ENCODE peak calls at places on chromosome 13, in nine cellular contexts. L, D, N, M, Q, E, U, H and F are unnamed samples.

GRCh38 chr13:101942038-101942437 is 459.8 kb downstream of the FGF14 start:
- DNase-seq in E (no peak), Q (no peak), D (no peak), L (no peak), M (peak), N (peak), H (peak), U (no peak), F (no peak)

GRCh38 chr13:40082644-40083043 is 427.2 kb downstream of the COG6 start:
- DNase-seq in M (peak), E (no peak), H (no peak), U (peak), D (no peak), L (no peak), Q (no peak), N (peak), F (no peak)

GRCh38 chr13:43880930-43881329 is 1.2 kb downstream of the LACC1 start:
- DNase-seq in L (no peak), E (no peak), M (no peak), N (peak), D (no peak), Q (no peak), U (no peak), H (no peak), F (no peak)

GRCh38 chr13:51326782-51327181 is 12.7 kb upstream of the SERPINE3 start:
- DNase-seq in U (no peak), L (no peak), D (no peak), N (no peak), H (no peak), M (no peak), E (no peak), Q (no peak), F (no peak)

GRCh38 chr13:23480324-23480723 is 46.8 kb upstream of the SACS start:
- DNase-seq in U (no peak), Q (no peak), N (no peak), E (no peak), D (no peak), M (no peak), L (no peak), H (no peak), F (no peak)

GRCh38 chr13:91922969-91923592 is 524.7 kb downstream of the GPC5 start:
- DNase-seq in D (no peak), E (no peak), N (no peak), Q (no peak), U (no peak), H (peak), M (no peak), L (no peak), F (no peak)

GRCh38 chr13:76852991-76853390 is 33.2 kb downstream of the KCTD12 start:
- DNase-seq in H (no peak), Q (no peak), L (no peak), D (no peak), E (no peak), N (peak), U (no peak), M (no peak), F (no peak)

GRCh38 chr13:106533940-106534843 is 1.3 kb downstream of the EFNB2 start:
- DNase-seq in U (peak), N (peak), H (peak), L (peak), E (peak), M (no peak), D (peak), Q (peak), F (peak)

GRCh38 chr13:26965976-26966375 is 205.4 kb upstream of the GPR12 start:
- DNase-seq in H (no peak), U (peak), E (no peak), Q (no peak), L (peak), N (peak), M (no peak), D (no peak), F (no peak)

GRCh38 chr13:107827840-107828549 is 387.3 kb downstream of the LIG4 start:
- DNase-seq in U (no peak), E (no peak), N (peak), H (no peak), M (no peak), D (no peak), L (no peak), Q (no peak), F (no peak)

GRCh38 chr13:59680429-59681024 is 483.2 kb downstream of the DIAPH3 start:
- DNase-seq in Q (no peak), N (peak), M (peak), L (no peak), H (peak), U (no peak), E (peak), D (no peak), F (peak)

GRCh38 chr13:44819245-44819644 is 170.0 kb downstream of the NUFIP1 start:
- DNase-seq in N (peak), H (peak), L (no peak), Q (no peak), D (no peak), E (no peak), U (no peak), M (peak), F (peak)

DNA sequence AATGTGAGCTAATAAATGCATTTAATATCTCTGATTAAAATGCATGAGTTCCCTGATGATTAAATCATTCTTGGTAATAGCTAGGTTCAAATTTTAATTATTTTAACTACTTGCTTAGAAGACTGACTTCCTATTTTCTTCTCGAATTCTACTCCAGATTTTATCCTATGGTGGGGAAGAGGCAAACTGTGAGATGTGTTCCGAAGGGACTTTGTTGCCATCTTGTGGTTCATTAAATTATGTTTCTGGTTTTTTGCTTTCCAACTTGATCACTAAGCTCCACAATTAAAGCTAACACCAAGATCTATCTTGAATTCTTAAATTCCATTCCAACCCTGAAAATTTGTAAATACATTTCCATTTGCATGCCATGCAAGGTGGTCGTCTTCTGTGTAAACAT is 538.4 kb upstream of the PCDH20 start:
- DNase-seq in D (no peak), U (no peak), E (no peak), H (no peak), Q (no peak), M (peak), N (peak), L (no peak), F (no peak)
- TF ChIP-seq CTCF in D (no peak), U (no peak), E (no peak), H (no peak), Q (no peak), M (peak), N (no peak), L (peak), F (peak)

GRCh38 chr13:33109801-33110200 is 93.6 kb downstream of the KL start:
- DNase-seq in H (no peak), M (peak), Q (no peak), U (no peak), L (no peak), N (no peak), D (no peak), E (peak), F (no peak)
- TF ChIP-seq CTCF in H (peak), M (no peak), Q (no peak), U (no peak), L (peak), N (peak), D (no peak), E (peak), F (peak)

DNA sequence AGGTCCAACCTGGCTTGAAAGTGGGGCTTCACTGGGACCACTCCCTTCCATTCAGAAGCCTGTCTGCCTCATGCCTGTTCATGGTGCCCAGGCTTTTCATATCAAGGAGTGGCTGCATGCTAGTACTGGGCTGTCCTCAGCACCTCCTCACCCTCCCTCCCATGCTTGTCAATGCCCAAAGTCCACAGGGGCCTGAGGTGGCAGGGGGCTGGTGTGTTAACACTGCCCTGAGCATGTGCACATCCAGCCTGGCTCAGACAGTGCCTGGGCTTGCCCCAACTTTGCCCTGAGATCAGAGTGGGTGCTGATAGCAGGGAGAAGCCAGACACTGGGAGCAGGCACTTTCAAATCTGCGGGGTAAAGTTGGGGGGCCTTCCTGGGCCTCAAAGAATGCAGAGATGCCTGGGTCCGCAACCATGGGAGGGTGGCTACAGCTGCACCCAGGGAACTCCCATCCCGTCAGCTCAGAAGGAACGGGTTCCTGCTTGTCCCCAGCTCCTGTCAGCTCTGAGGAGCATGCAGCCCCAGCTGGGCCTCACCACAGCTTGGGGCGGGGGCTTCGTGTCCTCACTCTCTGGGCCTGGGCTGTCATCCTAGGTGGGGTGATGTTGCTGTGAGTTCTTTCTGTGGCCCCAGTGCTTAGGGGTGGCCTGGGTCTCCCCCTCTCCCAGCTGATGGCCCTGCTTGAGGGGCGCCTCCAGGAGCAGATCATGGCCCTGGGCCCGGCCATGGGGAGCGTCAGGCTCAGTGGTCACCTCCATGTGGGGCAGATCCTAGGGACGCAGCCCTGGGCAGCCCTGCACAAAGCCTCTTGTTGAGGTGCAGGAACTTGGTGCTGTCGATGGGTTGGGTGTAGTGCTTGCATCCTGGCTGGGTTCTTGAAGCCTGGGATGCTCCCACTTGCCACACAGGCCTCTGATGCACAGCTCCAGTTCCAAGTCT is 830.6 kb upstream of the SLITRK5 start:
- DNase-seq in E (no peak), Q (no peak), H (peak), L (no peak), U (no peak), M (no peak), D (no peak), N (no peak), F (no peak)
- TF ChIP-seq CTCF in E (no peak), Q (no peak), H (no peak), L (no peak), U (no peak), M (no peak), D (no peak), N (no peak), F (no peak)

GRCh38 chr13:41459754-41460111 is 2.4 kb downstream of the RGCC start:
- DNase-seq in N (no peak), E (no peak), M (no peak), D (no peak), U (no peak), H (no peak), L (no peak), Q (no peak), F (no peak)
- TF ChIP-seq CTCF in N (no peak), E (no peak), M (no peak), D (no peak), U (no peak), H (no peak), L (no peak), Q (no peak), F (no peak)

DNA sequence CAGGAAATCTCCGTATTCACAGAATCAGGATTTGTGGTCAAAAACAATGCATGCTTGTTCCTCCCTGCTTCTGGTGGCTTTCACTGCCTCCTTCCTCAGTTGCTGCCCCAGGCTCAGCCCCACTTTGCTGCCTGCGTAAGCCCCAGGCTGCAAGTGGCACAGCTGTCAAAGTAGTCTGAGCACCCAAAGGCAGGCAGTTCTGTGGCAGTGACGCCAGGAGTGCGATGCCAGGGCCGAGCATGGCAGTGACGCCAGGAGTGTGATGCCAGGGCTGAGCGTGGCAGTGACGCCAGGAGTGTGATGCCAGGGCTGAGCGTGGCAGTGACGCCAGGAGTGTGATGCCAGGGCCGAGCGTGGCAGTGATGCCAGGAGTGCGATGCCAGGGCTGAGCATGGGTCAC is 77.3 kb upstream of the GPR183 start:
- DNase-seq in Q (no peak), L (no peak), M (no peak), N (no peak), D (no peak), E (no peak), H (no peak), U (no peak), F (no peak)
- TF ChIP-seq CTCF in Q (no peak), L (no peak), M (no peak), N (no peak), D (no peak), E (no peak), H (no peak), U (no peak), F (no peak)

GRCh38 chr13:30355405-30355741 is 48.0 kb upstream of the KATNAL1 start:
- DNase-seq in N (no peak), D (peak), H (no peak), Q (no peak), E (peak), U (no peak), M (no peak), L (no peak), F (peak)
- TF ChIP-seq CTCF in N (peak), D (peak), H (peak), Q (no peak), E (peak), U (no peak), M (no peak), L (peak), F (peak)

DNA sequence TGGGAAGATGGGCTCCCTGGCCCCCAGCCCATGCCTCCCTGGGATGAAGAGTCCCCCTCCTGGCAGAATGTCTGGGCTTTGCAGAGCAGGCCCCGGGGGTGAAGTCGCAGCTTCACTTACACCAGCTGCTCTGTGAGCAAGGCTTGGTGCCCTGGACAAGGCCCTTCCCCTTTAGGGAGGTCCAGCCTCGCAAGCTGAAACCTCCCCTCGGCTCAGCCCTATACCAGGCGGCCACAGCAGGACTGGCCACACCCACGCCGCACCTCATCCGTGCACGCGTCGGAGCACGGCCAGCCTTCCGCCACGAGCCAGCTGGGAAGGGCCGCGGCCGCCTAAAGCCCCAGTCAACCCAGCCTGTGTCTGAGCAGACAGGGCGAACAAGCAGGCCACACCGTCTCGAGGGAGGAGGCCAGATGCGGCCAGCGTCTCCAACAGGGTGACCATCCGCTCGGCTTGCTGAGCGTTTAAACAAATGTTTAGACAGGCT is 83.2 kb upstream of the MCF2L start:
- DNase-seq in U (peak), N (peak), Q (peak), H (peak), E (peak), L (peak), D (peak), M (peak), F (no peak)
- TF ChIP-seq CTCF in U (no peak), N (no peak), Q (no peak), H (no peak), E (no peak), L (no peak), D (no peak), M (no peak), F (no peak)